ENCODE peak calls at places on chromosomes 13 and 19, in nine cellular contexts. N is posterior vena cava; E is CD8-positive, alpha-beta memory T cell; H is endothelial cell; T is cerebellum; G is MCF 10A; I is HFF-Myc; Y is NCI-H1105; U is fibroblast of the aortic adventitia. Q is an unnamed sample.

GRCh38 chr13:100197116-100197515 is 108.2 kb downstream of the PCCA start:
- DNase-seq in U (no peak), G (no peak), N (no peak), H (no peak), I (no peak), E (no peak), T (no peak), Y (no peak), Q (no peak)

GRCh38 chr19:38162632-38163031 is 61.4 kb downstream of the DPF1 start:
- DNase-seq in E (no peak), N (no peak), I (no peak), G (no peak), H (no peak), T (no peak), Y (no peak), U (no peak), Q (no peak)

GRCh38 chr19:14052470-14052869 is 9.4 kb downstream of the PALM3 start:
- DNase-seq in N (no peak), E (no peak), G (no peak), I (no peak), Y (no peak), H (no peak), U (no peak), T (no peak), Q (no peak)

GRCh38 chr13:33207616-33207964 is 78.0 kb downstream of the STARD13 start:
- DNase-seq in H (no peak), G (peak; percentile 81), U (peak; percentile 90), N (no peak), E (no peak), Y (no peak), I (peak; percentile 96), T (no peak), Q (no peak)

GRCh38 chr13:106520205-106521004 is 15.1 kb downstream of the EFNB2 start:
- DNase-seq in I (no peak), Y (no peak), H (no peak), N (no peak), U (peak; percentile 74), G (no peak), E (no peak), T (no peak), Q (no peak)

GRCh38 chr13:19345916-19346422 is 164.3 kb upstream of the TUBA3C start:
- DNase-seq in E (no peak), T (no peak), G (no peak), H (no peak), I (no peak), U (no peak), N (no peak), Y (no peak), Q (no peak)

GRCh38 chr19:55650602-55651230 is 2.7 kb downstream of the CCDC106 start:
- DNase-seq in H (no peak), T (no peak), U (no peak), E (no peak), G (no peak), N (no peak), I (no peak), Y (no peak), Q (no peak)

GRCh38 chr19:40192758-40193586 is 1.7 kb downstream of the MAP3K10 start:
- DNase-seq in T (no peak), N (no peak), U (no peak), Y (no peak), H (no peak), I (no peak), E (no peak), G (no peak), Q (no peak)

GRCh38 chr13:25114220-25114619 is 18.3 kb downstream of the PABPC3 start:
- DNase-seq in T (peak; percentile 85), H (peak; percentile 88), N (no peak), U (peak; percentile 72), G (peak; percentile 77), Y (peak; percentile 33), I (peak; percentile 55), E (peak; percentile 4), Q (peak; percentile 95)

GRCh38 chr13:57353831-57354230 is 186.8 kb downstream of the PRR20E start:
- DNase-seq in N (no peak), H (no peak), I (no peak), T (no peak), E (no peak), G (no peak), U (no peak), Y (no peak), Q (no peak)

GRCh38 chr13:51728972-51729371 is 75.0 kb downstream of the DHRS12 start:
- DNase-seq in I (no peak), U (peak; percentile 81), N (no peak), H (no peak), T (no peak), E (no peak), G (peak; percentile 89), Y (no peak), Q (no peak)

GRCh38 chr13:92175330-92175729 is 776.9 kb downstream of the GPC5 start:
- DNase-seq in E (no peak), N (no peak), U (peak; percentile 67), T (no peak), Y (no peak), G (peak; percentile 41), H (peak; percentile 22), I (no peak), Q (peak; percentile 43)

GRCh38 chr19:38784224-38784623 is 4.8 kb upstream of the LGALS7B start:
- DNase-seq in U (peak; percentile 87), T (no peak), H (no peak), G (no peak), N (no peak), Y (no peak), I (no peak), E (no peak), Q (no peak)

GRCh38 chr19:31356587-31357314 is 7.5 kb upstream of the TSHZ3 start:
- DNase-seq in E (peak; percentile 42), Y (no peak), T (no peak), H (peak; percentile 66), U (no peak), G (no peak), I (no peak), N (peak; percentile 85), Q (no peak)

GRCh38 chr13:60327551-60327950 is 69.5 kb upstream of the TDRD3 start:
- DNase-seq in T (no peak), I (no peak), U (no peak), G (no peak), E (no peak), Y (no peak), H (no peak), N (no peak), Q (no peak)

GRCh38 chr13:113947321-113948033 is 26.4 kb downstream of the C13orf46 start:
- DNase-seq in Y (no peak), G (peak; percentile 62), U (peak; percentile 74), H (no peak), N (peak; percentile 88), E (no peak), I (no peak), T (peak; percentile 32), Q (peak; percentile 64)

GRCh38 chr19:56639217-56639616 is 3.7 kb upstream of the SMIM17 start:
- DNase-seq in H (no peak), T (no peak), Y (no peak), G (peak; percentile 16), E (no peak), I (peak; percentile 6), U (peak; percentile 1), N (no peak), Q (peak; percentile 22)

GRCh38 chr13:113429608-113429985 is 23.7 kb downstream of the ADPRHL1 start:
- DNase-seq in I (no peak), T (no peak), G (no peak), Y (no peak), U (no peak), N (no peak), H (no peak), E (no peak), Q (no peak)

GRCh38 chr19:8697671-8698432 is 743 bp downstream of the ACTL9 start:
- DNase-seq in G (no peak), U (no peak), N (no peak), T (no peak), E (no peak), H (no peak), Y (no peak), I (no peak), Q (no peak)

GRCh38 chr13:46062190-46062589 is 9.6 kb upstream of the ZC3H13 start:
- DNase-seq in G (peak; percentile 70), I (no peak), Y (no peak), T (no peak), N (no peak), H (no peak), E (no peak), U (peak; percentile 7), Q (no peak)

GRCh38 chr19:11560404-11560988 is 1.5 kb upstream of the ELOF1 start:
- DNase-seq in U (peak; percentile 79), Y (peak; percentile 74), E (peak; percentile 48), N (no peak), G (peak; percentile 79), T (peak; percentile 34), I (peak; percentile 61), H (peak; percentile 71), Q (peak; percentile 63)

GRCh38 chr19:2053601-2054389 is 2.8 kb upstream of the MKNK2 start:
- DNase-seq in N (no peak), H (no peak), T (no peak), E (no peak), I (no peak), G (peak; percentile 85), U (peak; percentile 74), Y (no peak), Q (no peak)

GRCh38 chr19:31170046-31170445 is 179.2 kb downstream of the TSHZ3 start:
- DNase-seq in U (no peak), E (no peak), Y (no peak), G (no peak), H (no peak), T (no peak), I (no peak), N (no peak), Q (no peak)

GRCh38 chr13:36157475-36157874 is 26.3 kb upstream of the DCLK1 start:
- DNase-seq in E (no peak), T (no peak), N (no peak), I (no peak), H (no peak), G (no peak), Y (no peak), U (no peak), Q (no peak)

GRCh38 chr19:4058696-4059492 is 7.8 kb downstream of the ZBTB7A start:
- DNase-seq in N (no peak), I (no peak), Y (no peak), U (no peak), H (no peak), T (peak; percentile 74), G (no peak), E (no peak), Q (no peak)

GRCh38 chr13:20125129-20125782 is 35.6 kb downstream of the GJA3 start:
- DNase-seq in Y (no peak), G (peak; percentile 69), E (no peak), U (peak; percentile 84), I (no peak), H (no peak), N (peak; percentile 48), T (no peak), Q (peak; percentile 36)

GRCh38 chr19:15417699-15418098 is 1.1 kb downstream of the AKAP8L start:
- DNase-seq in E (no peak), Y (no peak), I (no peak), G (no peak), T (no peak), H (no peak), U (peak; percentile 43), N (peak; percentile 62), Q (no peak)

GRCh38 chr13:100673831-100674362 is 698 bp downstream of the TMTC4 start:
- DNase-seq in Y (no peak), H (no peak), G (peak; percentile 85), N (no peak), E (peak; percentile 28), T (peak; percentile 83), I (peak; percentile 60), U (peak; percentile 89), Q (peak; percentile 79)

GRCh38 chr19:31501427-31502195 is 152.4 kb upstream of the TSHZ3 start:
- DNase-seq in E (no peak), I (no peak), Y (no peak), U (no peak), T (no peak), H (no peak), N (no peak), G (no peak), Q (no peak)

GRCh38 chr13:111177081-111177711 is 62.1 kb downstream of the ARHGEF7 start:
- DNase-seq in Y (no peak), U (no peak), N (no peak), H (no peak), E (peak; percentile 49), G (no peak), I (no peak), T (no peak), Q (no peak)